ENCODE peak calls at places on chromosomes 6 and 20, in four cellular contexts. I, S, X and W are unnamed samples.
A peak's percentile ranks its signal among the peaks of the same experiment; 100 is the strongest.

GRCh38 chr6:168584251-168584650 is 143.3 kb downstream of the SMOC2 start:
- DNase-seq in I (no peak), S (no peak), X (no peak), W (no peak)

GRCh38 chr20:5719861-5720401 is 30.3 kb upstream of the SHLD1 start:
- DNase-seq in I (no peak), S (no peak), X (no peak), W (no peak)

GRCh38 chr6:153275997-153276396 is 144.9 kb upstream of the RGS17 start:
- DNase-seq in I (no peak), S (no peak), X (no peak), W (no peak)

GRCh38 chr6:140079328-140079727 is 704.9 kb upstream of the CITED2 start:
- DNase-seq in I (peak; percentile 71), S (no peak), X (no peak), W (no peak)

GRCh38 chr20:32421290-32421689 is 63.2 kb downstream of the ASXL1 start:
- DNase-seq in I (no peak), S (no peak), X (no peak), W (no peak)

GRCh38 chr6:67248077-67248476 is 1387.0 kb upstream of the ADGRB3 start:
- DNase-seq in I (no peak), S (no peak), X (no peak), W (no peak)

GRCh38 chr6:90604546-90604945 is 17.7 kb upstream of the MAP3K7 start:
- DNase-seq in I (no peak), S (no peak), X (no peak), W (no peak)

GRCh38 chr6:128412680-128413079 is 107.7 kb downstream of the PTPRK start:
- DNase-seq in I (no peak), S (no peak), X (no peak), W (no peak)

GRCh38 chr6:89433637-89434499 is 916 bp downstream of the ANKRD6 start:
- DNase-seq in I (peak; percentile 83), S (no peak), X (no peak), W (no peak)

GRCh38 chr6:26222587-26222986 is 135.4 kb downstream of the HFE start:
- DNase-seq in I (no peak), S (no peak), X (no peak), W (no peak)

GRCh38 chr6:128784266-128784665 is 98.7 kb upstream of the LAMA2 start:
- DNase-seq in I (no peak), S (no peak), X (no peak), W (no peak)